ENCODE peak calls at places on chromosomes 13 and 19, in seven cellular contexts. O is SK-N-SH, X is H1, Y is HepG2, Q is K562, L is HCT116, F is GM12878. K is an unnamed sample.

GRCh38 chr13:39317284-39317683 is 279.0 kb downstream of the NHLRC3 start:
- DNase-seq in Y (no peak), L (no peak), X (no peak), Q (no peak), O (no peak), F (no peak), K (no peak)

GRCh38 chr19:14954071-14954655 is 12.9 kb downstream of the OR7C2 start:
- DNase-seq in X (no peak), F (no peak), Y (no peak), O (no peak), L (no peak), Q (peak; percentile 87), K (no peak)

GRCh38 chr13:94710881-94711560 is 1.3 kb downstream of the SOX21 start:
- DNase-seq in Q (peak; percentile 54), F (no peak), L (no peak), O (peak; percentile 86), X (no peak), Y (no peak), K (no peak)

GRCh38 chr13:21849323-21849722 is 178.4 kb downstream of the FGF9 start:
- DNase-seq in X (no peak), O (peak; percentile 26), F (peak; percentile 4), Y (peak; percentile 52), Q (peak; percentile 15), L (peak; percentile 40), K (peak; percentile 18)

GRCh38 chr13:103948477-103948876 is 882.3 kb upstream of the SLC10A2 start:
- DNase-seq in L (no peak), F (no peak), Q (no peak), X (no peak), O (no peak), Y (no peak), K (no peak)

GRCh38 chr13:67107973-67108372 is 122.2 kb downstream of the PCDH9 start:
- DNase-seq in Q (no peak), O (no peak), X (no peak), F (no peak), Y (no peak), L (no peak), K (no peak)

GRCh38 chr19:3507371-3508120 is 1.4 kb downstream of the FZR1 start:
- DNase-seq in X (no peak), Q (peak; percentile 57), L (no peak), Y (peak; percentile 74), F (no peak), O (peak; percentile 55), K (no peak)

GRCh38 chr19:46970815-46971214 is 48.8 kb upstream of the NPAS1 start:
- DNase-seq in X (no peak), Y (no peak), O (no peak), Q (no peak), L (peak; percentile 48), F (no peak), K (no peak)

GRCh38 chr13:44692173-44692713 is 116.1 kb upstream of the TSC22D1 start:
- DNase-seq in L (peak; percentile 70), X (no peak), Q (no peak), Y (no peak), F (no peak), O (no peak), K (no peak)

GRCh38 chr19:49468746-49469447 is 5.1 kb upstream of the FLT3LG start:
- DNase-seq in Q (peak; percentile 85), X (no peak), Y (no peak), F (peak; percentile 97), O (no peak), L (no peak), K (no peak)

GRCh38 chr19:4099054-4099764 is 24.7 kb downstream of the MAP2K2 start:
- DNase-seq in Y (no peak), O (no peak), L (no peak), F (no peak), Q (peak; percentile 22), X (no peak), K (no peak)

GRCh38 chr19:38488096-38488495 is 54.6 kb downstream of the RYR1 start:
- DNase-seq in X (no peak), Y (no peak), Q (no peak), L (no peak), O (no peak), F (no peak), K (no peak)

GRCh38 chr19:38492147-38492813 is 58.8 kb downstream of the RYR1 start:
- DNase-seq in X (no peak), Q (no peak), O (no peak), L (no peak), Y (no peak), F (no peak), K (no peak)

GRCh38 chr19:38494379-38494778 is 60.9 kb downstream of the RYR1 start:
- DNase-seq in Q (no peak), Y (no peak), X (no peak), F (no peak), O (no peak), L (no peak), K (peak; percentile 18)

GRCh38 chr19:38488811-38489481 is 55.5 kb downstream of the RYR1 start:
- DNase-seq in Y (no peak), L (no peak), F (no peak), Q (no peak), X (no peak), O (no peak), K (no peak)

DNA sequence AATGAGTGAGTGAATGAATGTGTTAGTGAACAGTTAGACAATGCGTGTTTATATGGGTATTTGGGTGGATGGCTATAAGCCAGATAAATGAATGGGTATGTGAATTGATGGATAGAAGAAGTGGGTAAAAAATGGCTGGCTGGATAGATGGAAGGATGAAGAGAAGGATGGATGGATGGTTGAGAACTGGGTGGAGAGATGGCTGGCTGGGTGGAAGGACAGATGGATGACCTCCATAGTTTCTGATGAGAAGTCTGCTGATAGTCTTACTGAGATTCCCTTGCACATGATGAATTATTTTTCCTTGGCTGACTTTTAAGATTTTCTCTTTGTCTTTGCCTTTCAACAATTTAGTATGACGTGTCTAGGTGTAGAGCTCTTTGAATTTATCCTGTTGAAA is 57.4 kb downstream of the RYR1 start:
- DNase-seq in Q (no peak), X (no peak), O (no peak), F (no peak), L (no peak), Y (no peak), K (no peak)
- H3K9ac ChIP-seq in Q (no peak overlapping the region), X (no peak overlapping the region), O (no peak overlapping the region), F (no peak overlapping the region), L (no peak overlapping the region), Y (no peak overlapping the region), K (no peak overlapping the region)

GRCh38 chr19:6088677-6089063 is 21.6 kb downstream of the RFX2 start:
- DNase-seq in Q (no peak), Y (no peak), F (no peak), L (no peak), O (no peak), X (no peak), K (no peak)
- TF ChIP-seq YY1 in Q (no peak), Y (no peak), F (no peak), L (no peak), O (no peak), X (no peak), K (no peak)

DNA sequence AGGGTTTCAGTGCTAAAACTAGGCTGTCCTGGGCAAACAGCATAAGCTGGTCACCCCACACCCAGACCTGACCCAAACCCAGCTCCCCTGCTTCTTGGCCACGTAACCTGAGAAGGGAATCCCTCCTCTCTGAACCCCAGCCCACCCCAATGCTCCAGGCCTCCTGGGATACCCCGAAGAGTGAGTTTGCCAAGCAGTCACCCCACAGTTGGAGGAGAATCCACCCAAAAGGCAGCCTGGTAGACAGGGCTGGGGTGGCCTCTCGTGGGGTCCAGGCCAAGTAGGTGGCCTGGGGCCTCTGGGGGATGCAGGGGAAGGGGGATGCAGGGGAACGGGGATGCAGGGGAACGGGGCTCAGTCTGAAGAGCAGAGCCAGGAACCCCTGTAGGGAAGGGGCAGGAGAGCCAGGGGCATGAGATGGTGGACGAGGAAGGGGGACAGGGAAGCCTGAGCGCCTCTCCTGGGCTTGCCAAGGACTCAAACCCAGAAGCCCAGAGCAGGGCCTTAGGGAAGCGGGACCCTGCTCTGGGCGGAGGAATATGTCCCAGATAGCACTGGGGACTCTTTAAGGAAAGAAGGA is 2.8 kb downstream of the PPP1R12C start:
- DNase-seq in F (no peak), L (no peak), X (no peak), Y (no peak), Q (no peak), O (peak; percentile 14), K (no peak)
- H3K9ac ChIP-seq in F (no peak overlapping the region), L (no peak overlapping the region), X (no peak overlapping the region), Y (no peak overlapping the region), Q (peak overlapping the region; percentile 26), O (no peak overlapping the region), K (no peak overlapping the region)

GRCh38 chr13:51781246-51782022 is 22.5 kb downstream of the DHRS12 start:
- DNase-seq in F (no peak), O (peak; percentile 63), Y (no peak), X (no peak), Q (no peak), L (peak; percentile 18), K (no peak)
- TF ChIP-seq YY1 in F (no peak), O (no peak), Y (no peak), X (no peak), Q (no peak), L (no peak), K (no peak)

GRCh38 chr19:55063492-55063843 is 520 bp upstream of the RDH13 start:
- DNase-seq in O (no peak), Q (no peak), F (no peak), Y (no peak), X (no peak), L (no peak), K (no peak)

GRCh38 chr19:55066107-55066709 is 3.3 kb upstream of the RDH13 start:
- DNase-seq in F (no peak), X (no peak), Y (no peak), O (no peak), L (no peak), Q (peak; percentile 49), K (no peak)

GRCh38 chr19:55058781-55059610 is 4.0 kb downstream of the RDH13 start:
- DNase-seq in L (no peak), Y (no peak), Q (no peak), X (no peak), F (no peak), O (no peak), K (no peak)

GRCh38 chr19:55067869-55068268 is 4.9 kb upstream of the RDH13 start:
- DNase-seq in F (no peak), O (no peak), Q (no peak), Y (no peak), X (no peak), L (no peak), K (no peak)

DNA sequence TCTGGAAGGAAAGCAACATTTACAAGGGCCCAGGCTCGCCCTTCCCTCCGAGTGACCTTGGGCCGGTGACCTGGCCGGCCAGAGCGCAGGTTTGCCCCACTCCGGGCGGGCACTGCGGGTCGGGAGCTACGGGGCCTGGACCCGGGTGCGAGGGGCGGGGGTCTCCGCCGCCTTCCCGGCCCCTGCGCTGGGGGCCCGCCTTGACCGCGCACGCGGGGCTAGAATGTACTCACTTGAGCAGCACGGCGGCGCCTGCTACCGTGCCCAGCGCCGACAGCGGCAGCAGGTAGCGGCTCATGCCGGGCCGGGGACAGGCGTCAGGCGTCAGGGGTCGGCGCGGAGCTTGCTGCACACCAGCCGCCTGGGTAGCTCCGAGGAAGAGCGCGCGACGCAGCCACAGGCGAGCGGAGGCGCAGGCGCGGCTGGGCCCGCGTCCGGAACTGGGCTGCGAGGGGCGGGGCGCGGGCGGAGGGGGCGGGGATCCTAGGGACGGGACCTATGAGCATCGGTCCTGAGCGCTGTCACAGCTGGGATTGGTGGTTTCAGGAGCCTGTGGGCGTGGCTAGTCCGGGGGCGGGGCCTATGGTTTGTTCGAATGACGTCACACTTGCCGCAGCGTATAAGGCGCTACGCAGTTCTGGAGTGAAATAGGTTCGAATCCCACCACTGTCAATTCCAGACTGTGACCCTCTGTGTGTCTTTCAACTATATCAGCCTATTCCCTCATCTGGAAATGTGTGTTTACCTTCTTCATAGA is at the start of gene RDH13:
- DNase-seq in L (peak; percentile 96), Q (peak; percentile 99), F (peak; percentile 75), X (peak; percentile 90), Y (peak; percentile 89), O (peak; percentile 99), K (peak; percentile 87)
- H3K9ac ChIP-seq in L (peak within 1 kb of the TSS; percentile 94), Q (peak within 1 kb of the TSS; percentile 87), F (peak within 1 kb of the TSS; percentile 74), X (peak within 1 kb of the TSS; percentile 58), Y (peak within 1 kb of the TSS; percentile 85), O (peak within 1 kb of the TSS; percentile 75), K (peak within 1 kb of the TSS; percentile 72)

K was measured in NT2/D1.